ENCODE peak calls at places on chromosomes 16 and 17, in ten cellular contexts. S is fibroblast of pulmonary artery; L is hippocampal formation; G is activated T-cell treated with anti-CD3 and anti-CD28 coated beads for 1 hour; Z is Right ventricle myocardium superior; I is NCI-H2081; M is effector CD8-positive, alpha-beta T cell; E is lower leg skin; X is NCI-H2171 treated with DMSO at 0.1 percent for 48 hours; J is GM18507. O is an unnamed sample.
A peak's percentile ranks its signal among the peaks of the same experiment; 100 is the strongest.

GRCh38 chr16:16971042-16971441 is 499.7 kb downstream of the XYLT1 start:
- DNase-seq in S (no peak), L (no peak), G (no peak), Z (no peak), I (no peak), M (no peak), E (no peak), X (no peak), J (no peak), O (no peak)

GRCh38 chr16:83578146-83578545 is 229.6 kb upstream of the HSBP1 start:
- DNase-seq in S (no peak), L (no peak), G (no peak), Z (no peak), I (no peak), M (no peak), E (peak; percentile 70), X (no peak), J (no peak), O (no peak)

GRCh38 chr16:59126486-59126885 is 392.4 kb upstream of the GOT2 start:
- DNase-seq in S (no peak), L (no peak), G (no peak), Z (no peak), I (no peak), M (no peak), E (no peak), X (no peak), J (no peak), O (no peak)

GRCh38 chr17:38920374-38921291 is 4.8 kb upstream of the LASP1NB start:
- DNase-seq in S (no peak), L (no peak), G (no peak), Z (no peak), I (no peak), M (no peak), E (peak; percentile 67), X (no peak), J (no peak), O (no peak)

GRCh38 chr16:24838554-24839266 is 7.1 kb upstream of the SLC5A11 start:
- DNase-seq in S (peak; percentile 83), L (peak; percentile 85), G (no peak), Z (no peak), I (no peak), M (no peak), E (peak; percentile 75), X (no peak), J (no peak), O (no peak)

GRCh38 chr17:3551189-3551588 is 6.4 kb downstream of the TRPV3 start:
- DNase-seq in S (no peak), L (no peak), G (no peak), Z (peak; percentile 13), I (no peak), M (no peak), E (no peak), X (no peak), J (no peak), O (no peak)

GRCh38 chr16:549544-550263 is 10.5 kb upstream of the PRR35 start:
- DNase-seq in S (no peak), L (no peak), G (no peak), Z (no peak), I (no peak), M (no peak), E (no peak), X (no peak), J (no peak), O (no peak)

GRCh38 chr16:25628766-25629165 is 63.0 kb upstream of the HS3ST4 start:
- DNase-seq in S (no peak), L (no peak), G (no peak), Z (no peak), I (no peak), M (no peak), E (no peak), X (no peak), J (no peak), O (no peak)

GRCh38 chr17:58789831-58790230 is 34.2 kb downstream of the PPM1E start:
- DNase-seq in S (no peak), L (no peak), G (no peak), Z (no peak), I (no peak), M (no peak), E (no peak), X (no peak), J (no peak), O (no peak)

GRCh38 chr16:543301-544164 is 16.0 kb downstream of the CAPN15 start:
- DNase-seq in S (no peak), L (no peak), G (no peak), Z (no peak), I (no peak), M (no peak), E (no peak), X (no peak), J (no peak), O (no peak)

GRCh38 chr16:56606688-56607618 is 1.4 kb upstream of the MT2A start:
- DNase-seq in S (peak; percentile 99), L (no peak), G (no peak), Z (peak; percentile 84), I (no peak), M (no peak), E (peak; percentile 98), X (no peak), J (no peak), O (no peak)